ENCODE peak calls at places on chromosome 7, in seven cellular contexts. One of them, this sample, is unnamed.

GRCh38 chr7:7564323-7564780 is 2.3 kb upstream of the MIOS start:
- DNase-seq in IMR-90: peak; percentile 76
- DNase-seq in sigmoid colon: no peak
- DNase-seq in Peyer's patch: no peak
- DNase-seq in heart left ventricle: no peak
- DNase-seq in GM12891: no peak
- DNase-seq in ovary: no peak
- DNase-seq in this sample: no peak

GRCh38 chr7:129144095-129144833 is at the start of gene TSPAN33:
- DNase-seq in IMR-90: peak; percentile 55
- DNase-seq in sigmoid colon: peak; percentile 88
- DNase-seq in Peyer's patch: peak; percentile 81
- DNase-seq in heart left ventricle: peak; percentile 88
- DNase-seq in GM12891: peak; percentile 82
- DNase-seq in ovary: peak; percentile 54
- DNase-seq in this sample: peak; percentile 71

GRCh38 chr7:47432988-47433895 is 148.7 kb downstream of the TNS3 start:
- DNase-seq in IMR-90: no peak
- DNase-seq in sigmoid colon: peak; percentile 68
- DNase-seq in Peyer's patch: no peak
- DNase-seq in heart left ventricle: no peak
- DNase-seq in GM12891: no peak
- DNase-seq in ovary: peak; percentile 40
- DNase-seq in this sample: no peak

GRCh38 chr7:98771519-98772241 is 98.1 kb downstream of the TMEM130 start:
- DNase-seq in IMR-90: peak; percentile 78
- DNase-seq in sigmoid colon: no peak
- DNase-seq in Peyer's patch: no peak
- DNase-seq in heart left ventricle: peak; percentile 78
- DNase-seq in GM12891: no peak
- DNase-seq in ovary: no peak
- DNase-seq in this sample: no peak

GRCh38 chr7:143954163-143954894 is at the start of gene OR2F1:
- DNase-seq in IMR-90: no peak
- DNase-seq in sigmoid colon: no peak
- DNase-seq in Peyer's patch: no peak
- DNase-seq in heart left ventricle: no peak
- DNase-seq in GM12891: no peak
- DNase-seq in ovary: no peak
- DNase-seq in this sample: no peak

GRCh38 chr7:16063691-16064090 is 357.6 kb downstream of the CRPPA start:
- DNase-seq in IMR-90: no peak
- DNase-seq in sigmoid colon: no peak
- DNase-seq in Peyer's patch: no peak
- DNase-seq in heart left ventricle: no peak
- DNase-seq in GM12891: no peak
- DNase-seq in ovary: no peak
- DNase-seq in this sample: peak; percentile 33

GRCh38 chr7:27107391-27107900 is 5.0 kb upstream of the HOXA2 start:
- DNase-seq in IMR-90: peak; percentile 86
- DNase-seq in sigmoid colon: no peak
- DNase-seq in Peyer's patch: no peak
- DNase-seq in heart left ventricle: no peak
- DNase-seq in GM12891: no peak
- DNase-seq in ovary: no peak
- DNase-seq in this sample: no peak

GRCh38 chr7:38465946-38466345 is 165.2 kb downstream of the AMPH start:
- DNase-seq in IMR-90: peak; percentile 36
- DNase-seq in sigmoid colon: no peak
- DNase-seq in Peyer's patch: no peak
- DNase-seq in heart left ventricle: no peak
- DNase-seq in GM12891: no peak
- DNase-seq in ovary: no peak
- DNase-seq in this sample: no peak

GRCh38 chr7:1354661-1355567 is 104.4 kb downstream of the MICALL2 start:
- DNase-seq in IMR-90: no peak
- DNase-seq in sigmoid colon: peak; percentile 46
- DNase-seq in Peyer's patch: peak; percentile 54
- DNase-seq in heart left ventricle: peak; percentile 11
- DNase-seq in GM12891: no peak
- DNase-seq in ovary: no peak
- DNase-seq in this sample: no peak

DNA sequence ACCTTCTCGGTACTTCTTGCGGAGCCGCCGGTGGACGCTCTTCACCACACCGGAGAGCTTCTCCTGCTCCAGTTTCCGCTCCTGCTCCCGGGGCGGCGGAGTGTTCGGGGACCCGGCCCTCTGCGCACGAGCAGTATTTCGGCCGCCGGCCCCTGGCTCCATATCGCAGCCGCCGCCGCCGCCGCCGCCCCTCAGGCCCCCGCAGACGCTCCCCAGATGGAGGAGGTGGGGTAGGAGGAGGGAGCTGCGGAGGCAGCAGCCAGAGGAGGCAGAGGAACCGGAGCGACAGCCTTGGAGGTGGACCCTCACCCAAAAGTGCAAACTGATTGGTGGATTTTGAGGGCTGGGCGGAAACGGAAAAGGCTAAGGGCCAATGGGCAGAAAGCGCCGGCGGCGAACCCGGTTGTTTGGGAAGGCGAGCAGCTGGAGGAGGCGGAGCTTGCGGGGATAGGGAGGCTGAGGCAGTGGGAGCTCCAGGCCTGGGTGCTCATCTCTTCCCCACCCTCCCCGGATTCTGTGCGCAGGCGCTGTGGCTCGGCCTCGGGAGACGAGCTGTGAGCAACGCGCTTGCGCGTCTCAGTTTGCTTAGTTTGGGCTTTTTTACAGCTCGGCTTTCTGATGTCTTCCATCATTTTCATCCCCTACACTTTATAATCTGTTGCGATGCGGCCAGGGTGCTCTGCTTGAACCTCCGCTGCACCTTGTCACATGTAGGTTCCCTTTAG is 146.9 kb downstream of the GPR85 start:
- DNase-seq in IMR-90: peak; percentile 99
- DNase-seq in sigmoid colon: peak; percentile 100
- DNase-seq in Peyer's patch: peak; percentile 99
- DNase-seq in heart left ventricle: peak; percentile 99
- DNase-seq in GM12891: peak; percentile 81
- DNase-seq in ovary: peak; percentile 99
- DNase-seq in this sample: peak; percentile 97
- TF ChIP-seq POLR2A in IMR-90: no peak
- TF ChIP-seq POLR2A in sigmoid colon: peak; percentile 61
- TF ChIP-seq POLR2A in Peyer's patch: no peak
- TF ChIP-seq POLR2A in heart left ventricle: no peak
- TF ChIP-seq POLR2A in GM12891: no peak
- TF ChIP-seq POLR2A in ovary: peak; percentile 24
- TF ChIP-seq POLR2A in this sample: peak; percentile 23

DNA sequence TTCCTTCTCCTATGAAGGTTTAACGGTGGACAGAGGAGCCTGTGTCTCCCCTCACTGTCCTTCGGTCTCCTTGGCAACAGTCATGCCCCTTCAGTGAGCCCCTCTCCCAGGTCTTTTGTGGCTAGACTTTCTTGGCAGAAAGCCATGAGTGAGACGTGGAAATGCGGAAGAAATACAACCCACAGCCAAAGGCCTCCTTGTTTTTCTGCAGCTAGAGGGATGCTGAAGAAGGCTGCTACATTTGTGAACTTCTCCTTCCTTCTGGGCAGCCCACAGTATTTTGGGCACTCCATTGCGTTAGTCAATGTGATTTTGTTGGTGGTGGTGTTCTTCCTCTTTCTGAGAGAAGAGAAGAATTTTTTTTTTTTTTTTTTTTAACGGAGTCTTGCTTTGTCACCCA is 333.8 kb upstream of the PODXL start:
- DNase-seq in IMR-90: no peak
- DNase-seq in sigmoid colon: no peak
- DNase-seq in Peyer's patch: no peak
- DNase-seq in heart left ventricle: no peak
- DNase-seq in GM12891: no peak
- DNase-seq in ovary: no peak
- DNase-seq in this sample: no peak
- TF ChIP-seq POLR2A in IMR-90: no peak
- TF ChIP-seq POLR2A in sigmoid colon: no peak
- TF ChIP-seq POLR2A in Peyer's patch: no peak
- TF ChIP-seq POLR2A in heart left ventricle: no peak
- TF ChIP-seq POLR2A in GM12891: no peak
- TF ChIP-seq POLR2A in ovary: no peak
- TF ChIP-seq POLR2A in this sample: no peak

GRCh38 chr7:148699024-148699771 is 495 bp downstream of the CUL1 start:
- DNase-seq in IMR-90: peak; percentile 45
- DNase-seq in sigmoid colon: peak; percentile 75
- DNase-seq in Peyer's patch: peak; percentile 76
- DNase-seq in heart left ventricle: peak; percentile 74
- DNase-seq in GM12891: peak; percentile 37
- DNase-seq in ovary: peak; percentile 69
- DNase-seq in this sample: peak; percentile 36
- TF ChIP-seq POLR2A in IMR-90: no peak
- TF ChIP-seq POLR2A in sigmoid colon: no peak
- TF ChIP-seq POLR2A in Peyer's patch: peak; percentile 55
- TF ChIP-seq POLR2A in heart left ventricle: no peak
- TF ChIP-seq POLR2A in GM12891: peak; percentile 24
- TF ChIP-seq POLR2A in ovary: peak; percentile 57
- TF ChIP-seq POLR2A in this sample: peak; percentile 32

DNA sequence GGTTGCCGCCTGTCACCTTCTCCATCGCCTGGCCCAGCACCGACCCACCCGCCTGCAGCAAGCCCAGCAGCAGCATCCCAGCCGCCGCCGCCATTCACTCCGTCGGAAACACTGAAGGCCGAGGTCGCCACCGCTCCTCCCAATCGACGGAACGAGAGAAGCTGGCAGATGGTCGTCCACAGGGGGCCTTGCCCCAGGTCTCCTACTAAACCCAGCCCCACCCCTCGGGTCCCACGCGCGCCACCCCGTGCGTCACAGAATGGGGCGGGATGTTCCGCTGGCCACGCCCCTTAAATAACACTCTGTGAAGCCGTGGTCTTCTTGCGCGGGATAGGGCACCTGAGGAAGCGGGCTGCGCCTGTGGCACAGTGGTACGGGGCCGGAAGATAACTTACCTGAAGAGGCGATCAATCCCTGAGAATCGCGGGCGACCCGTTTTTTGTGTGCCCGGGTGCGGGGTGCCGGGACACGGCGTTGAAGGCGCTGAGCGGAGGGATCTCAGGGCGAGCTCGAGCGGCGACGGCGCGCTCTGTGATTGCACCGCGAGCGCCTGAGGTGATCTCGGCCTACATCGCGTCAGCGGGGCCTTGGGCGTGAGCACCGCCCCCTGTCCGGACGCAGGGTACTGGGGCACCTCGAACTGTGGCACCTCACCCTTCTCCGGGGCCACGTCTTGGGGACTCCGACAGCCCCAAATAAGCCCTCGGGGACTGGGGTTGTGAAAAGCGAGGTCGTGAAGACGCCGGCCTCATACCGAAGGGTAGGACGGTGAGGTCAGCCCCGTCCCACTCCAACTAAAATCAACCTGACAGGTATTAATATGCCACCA is at the start of gene CYP51A1:
- DNase-seq in IMR-90: peak; percentile 86
- DNase-seq in sigmoid colon: peak; percentile 97
- DNase-seq in Peyer's patch: peak; percentile 97
- DNase-seq in heart left ventricle: peak; percentile 94
- DNase-seq in GM12891: peak; percentile 77
- DNase-seq in ovary: peak; percentile 95
- DNase-seq in this sample: peak; percentile 94
- TF ChIP-seq POLR2A in IMR-90: peak; percentile 73
- TF ChIP-seq POLR2A in sigmoid colon: peak; percentile 93
- TF ChIP-seq POLR2A in Peyer's patch: peak; percentile 91
- TF ChIP-seq POLR2A in heart left ventricle: peak; percentile 40
- TF ChIP-seq POLR2A in GM12891: peak; percentile 88
- TF ChIP-seq POLR2A in ovary: peak; percentile 90
- TF ChIP-seq POLR2A in this sample: peak; percentile 84

GRCh38 chr7:141701489-141702046 is 398 bp downstream of the DENND11 start:
- DNase-seq in IMR-90: no peak
- DNase-seq in sigmoid colon: peak; percentile 70
- DNase-seq in Peyer's patch: peak; percentile 62
- DNase-seq in heart left ventricle: peak; percentile 64
- DNase-seq in GM12891: peak; percentile 70
- DNase-seq in ovary: peak; percentile 37
- DNase-seq in this sample: no peak
- TF ChIP-seq POLR2A in IMR-90: no peak
- TF ChIP-seq POLR2A in sigmoid colon: no peak
- TF ChIP-seq POLR2A in Peyer's patch: no peak
- TF ChIP-seq POLR2A in heart left ventricle: no peak
- TF ChIP-seq POLR2A in GM12891: peak; percentile 45
- TF ChIP-seq POLR2A in ovary: no peak
- TF ChIP-seq POLR2A in this sample: no peak

GRCh38 chr7:101216860-101217387 is 457 bp downstream of the PLOD3 start:
- DNase-seq in IMR-90: no peak
- DNase-seq in sigmoid colon: no peak
- DNase-seq in Peyer's patch: no peak
- DNase-seq in heart left ventricle: no peak
- DNase-seq in GM12891: no peak
- DNase-seq in ovary: peak; percentile 23
- DNase-seq in this sample: no peak

GRCh38 chr7:101216001-101216859 is 1.2 kb downstream of the PLOD3 start:
- DNase-seq in IMR-90: peak; percentile 14
- DNase-seq in sigmoid colon: peak; percentile 65
- DNase-seq in Peyer's patch: no peak
- DNase-seq in heart left ventricle: no peak
- DNase-seq in GM12891: no peak
- DNase-seq in ovary: no peak
- DNase-seq in this sample: peak; percentile 17

GRCh38 chr7:101220295-101220694 is 2.3 kb downstream of the ZNHIT1 start:
- DNase-seq in IMR-90: no peak
- DNase-seq in sigmoid colon: no peak
- DNase-seq in Peyer's patch: no peak
- DNase-seq in heart left ventricle: no peak
- DNase-seq in GM12891: no peak
- DNase-seq in ovary: no peak
- DNase-seq in this sample: no peak

GRCh38 chr7:101218236-101219130 is 518 bp downstream of the ZNHIT1 start:
- DNase-seq in IMR-90: peak; percentile 7
- DNase-seq in sigmoid colon: peak; percentile 61
- DNase-seq in Peyer's patch: no peak
- DNase-seq in heart left ventricle: no peak
- DNase-seq in GM12891: no peak
- DNase-seq in ovary: no peak
- DNase-seq in this sample: no peak

DNA sequence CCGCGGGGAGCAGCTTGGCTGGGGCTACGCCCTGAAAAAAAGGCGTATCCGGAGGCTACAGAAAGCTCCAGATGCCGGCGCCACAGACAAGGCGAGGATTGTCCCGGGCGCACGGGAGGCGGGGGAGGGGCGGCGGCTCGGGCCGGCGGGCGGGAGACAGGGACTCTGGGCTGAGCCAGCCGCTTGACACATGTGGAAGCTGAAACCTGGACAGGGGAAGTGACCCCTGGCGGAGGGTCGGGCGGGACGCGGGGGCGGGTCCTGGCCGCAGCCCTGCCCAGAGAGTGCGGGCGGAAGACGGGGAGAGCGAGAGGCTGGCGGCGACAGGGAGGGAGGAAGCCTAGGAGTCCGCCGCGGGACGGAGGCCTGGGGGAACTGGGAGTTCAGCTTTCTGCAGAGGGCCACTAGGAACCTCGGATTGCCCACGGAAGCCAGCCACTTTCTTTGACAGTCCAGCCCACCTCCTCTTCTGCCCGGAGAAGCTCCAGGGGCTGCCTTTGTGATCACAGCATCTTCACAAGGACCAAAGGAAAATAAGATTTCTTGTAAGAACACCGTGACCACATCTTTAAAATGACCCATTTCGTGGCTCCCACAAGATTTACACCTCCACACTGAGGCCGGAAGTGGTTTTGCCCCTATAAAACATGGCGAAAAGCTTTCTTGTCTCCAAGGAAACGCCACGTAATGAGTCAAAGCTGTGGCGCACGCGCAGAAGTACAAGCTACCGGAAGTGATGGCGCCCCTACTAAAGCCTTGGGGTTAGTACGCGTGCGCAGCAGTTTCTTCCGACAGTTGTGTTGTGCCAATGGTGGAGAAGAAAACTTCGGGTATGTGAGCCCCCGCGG is at the start of the genes PLOD3 and ZNHIT1:
- DNase-seq in IMR-90: peak; percentile 97
- DNase-seq in sigmoid colon: peak; percentile 99
- DNase-seq in Peyer's patch: peak; percentile 96
- DNase-seq in heart left ventricle: peak; percentile 99
- DNase-seq in GM12891: peak; percentile 97
- DNase-seq in ovary: peak; percentile 96
- DNase-seq in this sample: peak; percentile 93
- TF ChIP-seq POLR2A in IMR-90: peak; percentile 64
- TF ChIP-seq POLR2A in sigmoid colon: peak; percentile 37
- TF ChIP-seq POLR2A in Peyer's patch: peak; percentile 74
- TF ChIP-seq POLR2A in heart left ventricle: no peak
- TF ChIP-seq POLR2A in GM12891: peak; percentile 39
- TF ChIP-seq POLR2A in ovary: no peak
- TF ChIP-seq POLR2A in this sample: no peak